ENCODE peak calls at places on chromosomes 7 and 10, in six cellular contexts. Y is adrenal gland, X is T-cell, H is GM04503, R is A549, C is OCI-LY7. S is an unnamed sample.

GRCh38 chr10:70404906-70405824 is 1.2 kb downstream of the EIF4EBP2 start:
- DNase-seq in H (peak), R (peak), X (no peak), Y (peak), C (peak), S (no peak)

GRCh38 chr7:100191775-100192174 is 14.1 kb downstream of the STAG3 start:
- DNase-seq in X (no peak), H (peak), Y (no peak), R (no peak), C (peak), S (no peak)

GRCh38 chr10:127431525-127431924 is 117.6 kb upstream of the NPS start:
- DNase-seq in X (no peak), H (no peak), Y (no peak), R (no peak), C (no peak), S (no peak)

GRCh38 chr7:140229591-140230516 is 53.1 kb upstream of the KDM7A start:
- DNase-seq in H (no peak), R (no peak), Y (no peak), X (peak), C (no peak), S (peak)

GRCh38 chr7:104795616-104796398 is 218.2 kb upstream of the KMT2E start:
- DNase-seq in C (no peak), H (no peak), R (no peak), X (no peak), Y (no peak), S (no peak)

GRCh38 chr10:52801951-52802350 is 29.4 kb upstream of the MBL2 start:
- DNase-seq in X (no peak), Y (no peak), H (peak), C (no peak), R (no peak), S (no peak)

GRCh38 chr10:98673156-98673765 is 226.5 kb upstream of the HPS1 start:
- DNase-seq in R (no peak), H (no peak), Y (no peak), C (no peak), X (no peak), S (no peak)

GRCh38 chr7:56097700-56098099 is 4.9 kb upstream of the PHKG1 start:
- DNase-seq in H (peak), R (no peak), C (no peak), Y (peak), X (no peak), S (no peak)

GRCh38 chr7:42605800-42606199 is 306.1 kb downstream of the C7orf25 start:
- DNase-seq in Y (no peak), C (no peak), X (no peak), H (no peak), R (no peak), S (no peak)

GRCh38 chr7:122199171-122199570 is 55.1 kb upstream of the AASS start:
- DNase-seq in R (no peak), C (no peak), Y (no peak), H (no peak), X (no peak), S (no peak)

GRCh38 chr7:537911-538634 is 18.4 kb upstream of the PDGFA start:
- DNase-seq in H (peak), Y (peak), R (peak), X (no peak), C (no peak), S (no peak)

GRCh38 chr7:100793806-100794660 is 33.3 kb downstream of the EPHB4 start:
- DNase-seq in Y (no peak), H (no peak), R (no peak), X (no peak), C (no peak), S (no peak)